ENCODE peak calls at places on chromosomes 12 and 14, in four cellular contexts. D is SK-N-SH, Y is hepatocyte, U is aorta. N is an unnamed sample.

GRCh38 chr14:33527023-33527634 is 423.7 kb downstream of the EGLN3 start:
- DNase-seq in U (no peak), Y (no peak), D (no peak), N (no peak)

GRCh38 chr12:96263449-96263902 is 69.3 kb downstream of the ELK3 start:
- DNase-seq in Y (peak; percentile 45), U (no peak), D (no peak), N (no peak)

GRCh38 chr12:1491983-1492697 is 102.2 kb downstream of the FBXL14 start:
- DNase-seq in Y (no peak), D (no peak), U (no peak), N (no peak)

GRCh38 chr12:11702959-11703358 is 53.5 kb downstream of the ETV6 start:
- DNase-seq in Y (no peak), U (no peak), D (no peak), N (no peak)

GRCh38 chr14:93674343-93674742 is 113.9 kb downstream of the PRIMA1 start:
- DNase-seq in U (no peak), D (no peak), Y (no peak), N (no peak)

GRCh38 chr12:50242751-50243191 is 40.5 kb downstream of the LIMA1 start:
- DNase-seq in U (no peak), Y (no peak), D (no peak), N (no peak)

GRCh38 chr12:122064780-122065588 is 13.6 kb upstream of the MLXIP start:
- DNase-seq in D (peak; percentile 55), Y (peak; percentile 64), U (peak; percentile 64), N (no peak)

GRCh38 chr12:104684884-104685283 is 228.1 kb downstream of the CHST11 start:
- DNase-seq in Y (no peak), U (no peak), D (no peak), N (no peak)

GRCh38 chr12:49929581-49929980 is 21.0 kb upstream of the AQP2 start:
- DNase-seq in Y (no peak), U (no peak), D (no peak), N (no peak)

GRCh38 chr12:62331306-62331705 is 71.1 kb downstream of the USP15 start:
- DNase-seq in Y (no peak), U (no peak), D (no peak), N (no peak)

GRCh38 chr12:121814429-121815119 is 10.8 kb downstream of the SETD1B start:
- DNase-seq in D (no peak), U (peak; percentile 44), Y (no peak), N (no peak)

GRCh38 chr14:68695326-68695768 is 97.5 kb downstream of the ZFP36L1 start:
- DNase-seq in Y (no peak), D (no peak), U (peak; percentile 71), N (no peak)

GRCh38 chr14:71551291-71551955 is 380.8 kb upstream of the RGS6 start:
- DNase-seq in Y (peak; percentile 43), U (no peak), D (no peak), N (no peak)

GRCh38 chr12:34399631-34400422 is 377.5 kb downstream of the ALG10 start:
- DNase-seq in U (peak; percentile 28), Y (peak; percentile 1), D (peak; percentile 2), N (no peak)

GRCh38 chr14:21734457-21735074 is 60.9 kb upstream of the OR4E1 start:
- DNase-seq in D (peak; percentile 31), Y (peak; percentile 80), U (no peak), N (peak; percentile 83)

GRCh38 chr14:75711796-75712211 is 50.8 kb downstream of the TTLL5 start:
- DNase-seq in U (peak; percentile 84), Y (peak; percentile 87), D (no peak), N (no peak)

GRCh38 chr14:73771848-73772705 is 57.9 kb upstream of the PNMA1 start:
- DNase-seq in Y (peak; percentile 95), D (peak; percentile 79), U (peak; percentile 63), N (peak; percentile 40)

GRCh38 chr14:99899578-99900178 is 106.5 kb downstream of the EML1 start:
- DNase-seq in Y (peak; percentile 39), D (peak; percentile 28), U (no peak), N (no peak)

GRCh38 chr14:88625671-88626070 is 62.8 kb downstream of the ZC3H14 start:
- DNase-seq in D (no peak), Y (no peak), U (no peak), N (no peak)

GRCh38 chr14:55957950-55958349 is 160.3 kb upstream of the PELI2 start:
- DNase-seq in D (no peak), Y (no peak), U (no peak), N (no peak)

GRCh38 chr14:80544366-80544765 is 333.1 kb upstream of the DIO2 start:
- DNase-seq in Y (no peak), D (no peak), U (no peak), N (no peak)

GRCh38 chr12:54259194-54260011 is 20.5 kb downstream of the CBX5 start:
- DNase-seq in D (peak; percentile 90), Y (peak; percentile 95), U (peak; percentile 85), N (peak; percentile 53)

GRCh38 chr12:121026274-121027045 is 10.2 kb upstream of the C12orf43 start:
- DNase-seq in Y (peak; percentile 59), U (no peak), D (peak; percentile 47), N (no peak)

GRCh38 chr14:68403794-68404522 is 388.9 kb downstream of the ZFP36L1 start:
- DNase-seq in U (no peak), D (no peak), Y (no peak), N (no peak)

GRCh38 chr12:43578782-43579181 is 26.8 kb upstream of the ADAMTS20 start:
- DNase-seq in Y (peak; percentile 7), D (no peak), U (no peak), N (no peak)

GRCh38 chr12:44589697-44590096 is 286.4 kb downstream of the NELL2 start:
- DNase-seq in Y (no peak), D (no peak), U (no peak), N (no peak)

GRCh38 chr14:45491914-45492313 is 238.9 kb upstream of the MIS18BP1 start:
- DNase-seq in U (no peak), D (no peak), Y (peak; percentile 10), N (no peak)

GRCh38 chr12:122206976-122207375 is 3.5 kb downstream of the B3GNT4 start:
- DNase-seq in Y (no peak), U (no peak), D (no peak), N (no peak)

GRCh38 chr14:40368314-40368713 is 936.1 kb upstream of the FBXO33 start:
- DNase-seq in Y (no peak), D (no peak), U (no peak), N (no peak)

GRCh38 chr12:123270380-123271181 is 1.1 kb downstream of the CDK2AP1 start:
- DNase-seq in U (peak; percentile 59), D (peak; percentile 57), Y (peak; percentile 39), N (no peak)

GRCh38 chr12:67067453-67068203 is 201.5 kb upstream of the CAND1 start:
- DNase-seq in Y (no peak), U (no peak), D (peak; percentile 1), N (no peak)

GRCh38 chr14:85675957-85676356 is 146.0 kb downstream of the FLRT2 start:
- DNase-seq in D (no peak), U (no peak), Y (no peak), N (no peak)

GRCh38 chr12:70785896-70786295 is 134.6 kb downstream of the PTPRR start:
- DNase-seq in Y (no peak), D (no peak), U (no peak), N (no peak)

GRCh38 chr14:55705651-55706340 is 125.8 kb downstream of the KTN1 start:
- DNase-seq in D (no peak), U (no peak), Y (peak; percentile 71), N (no peak)

GRCh38 chr12:29238822-29239291 is 89.8 kb downstream of the FAR2 start:
- DNase-seq in Y (peak; percentile 20), D (no peak), U (no peak), N (no peak)

GRCh38 chr12:85575115-85576096 is 260.8 kb downstream of the RASSF9 start:
- DNase-seq in Y (peak; percentile 68), U (peak; percentile 39), D (peak; percentile 46), N (peak; percentile 7)

GRCh38 chr12:11987906-11988305 is 82.8 kb upstream of the BCL2L14 start:
- DNase-seq in U (no peak), D (no peak), Y (no peak), N (no peak)

DNA sequence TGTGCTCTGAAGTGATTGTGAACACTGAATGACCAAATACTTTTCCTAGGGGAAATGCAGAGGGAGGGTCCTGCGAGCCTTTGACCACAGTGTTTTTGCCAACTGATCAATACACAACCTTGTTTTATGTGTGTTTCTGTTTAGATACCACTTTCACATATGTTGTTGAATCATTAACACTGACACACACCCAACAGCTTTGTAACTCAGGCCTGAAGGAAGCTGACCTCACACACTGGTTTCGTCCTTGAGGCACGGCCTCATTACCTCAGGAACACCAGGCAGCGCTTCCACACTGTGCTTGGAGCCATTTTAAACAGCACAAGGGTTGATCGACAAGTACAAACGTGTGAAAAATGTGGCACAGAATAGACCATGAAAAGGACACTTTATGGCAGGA is 60.0 kb downstream of the PPFIBP1 start:
- DNase-seq in D (no peak), U (no peak), Y (no peak), N (no peak)
- H3K4me1 ChIP-seq in D (no peaks in the 10 kb centered on the region), U (peaks cover 6% of the 10 kb centered on the region), Y (no peaks in the 10 kb centered on the region), N (no peaks in the 10 kb centered on the region)

GRCh38 chr14:50351016-50351415 is 38.9 kb downstream of the DMAC2L start:
- DNase-seq in U (no peak), Y (no peak), D (no peak), N (no peak)
- H3K4me1 ChIP-seq in U (no peaks in the 10 kb centered on the region), Y (peaks cover 13% of the 10 kb centered on the region), D (no peaks in the 10 kb centered on the region), N (no peaks in the 10 kb centered on the region)

DNA sequence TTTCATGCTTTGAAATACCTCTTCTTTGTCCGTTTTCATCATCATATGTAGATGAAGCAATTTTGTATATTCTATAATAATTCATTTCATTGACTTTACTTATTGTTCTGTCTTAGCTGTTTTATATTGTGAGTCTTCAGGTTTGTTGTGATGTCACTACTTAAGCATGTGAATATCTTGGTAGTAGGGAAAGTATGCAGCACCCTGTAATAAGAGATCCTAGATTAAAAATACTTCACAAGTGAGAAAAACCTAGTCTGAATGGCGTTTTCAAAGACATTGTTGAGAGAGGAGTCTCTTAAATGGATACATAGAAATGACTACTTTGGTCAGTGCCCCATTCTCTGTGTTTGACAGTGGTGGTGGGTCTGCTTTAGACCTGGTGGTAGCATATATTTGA is 61.4 kb downstream of the SLC16A7 start:
- DNase-seq in D (no peak), U (no peak), Y (no peak), N (no peak)
- H3K4me1 ChIP-seq in D (no peaks in the 10 kb centered on the region), U (peaks cover 3% of the 10 kb centered on the region), Y (no peaks in the 10 kb centered on the region), N (no peaks in the 10 kb centered on the region)

GRCh38 chr12:68746572-68747180 is 700 bp downstream of the SLC35E3 start:
- DNase-seq in U (peak; percentile 76), Y (peak; percentile 83), D (peak; percentile 68), N (peak; percentile 22)

GRCh38 chr12:68749443-68749842 is 3.5 kb downstream of the SLC35E3 start:
- DNase-seq in Y (no peak), D (no peak), U (no peak), N (no peak)

GRCh38 chr12:68745904-68746571 is at the start of gene SLC35E3:
- DNase-seq in Y (peak; percentile 97), U (peak; percentile 97), D (peak; percentile 96), N (peak; percentile 88)

GRCh38 chr12:68743416-68743815 is 2.6 kb upstream of the SLC35E3 start:
- DNase-seq in D (no peak), U (no peak), Y (no peak), N (no peak)

DNA sequence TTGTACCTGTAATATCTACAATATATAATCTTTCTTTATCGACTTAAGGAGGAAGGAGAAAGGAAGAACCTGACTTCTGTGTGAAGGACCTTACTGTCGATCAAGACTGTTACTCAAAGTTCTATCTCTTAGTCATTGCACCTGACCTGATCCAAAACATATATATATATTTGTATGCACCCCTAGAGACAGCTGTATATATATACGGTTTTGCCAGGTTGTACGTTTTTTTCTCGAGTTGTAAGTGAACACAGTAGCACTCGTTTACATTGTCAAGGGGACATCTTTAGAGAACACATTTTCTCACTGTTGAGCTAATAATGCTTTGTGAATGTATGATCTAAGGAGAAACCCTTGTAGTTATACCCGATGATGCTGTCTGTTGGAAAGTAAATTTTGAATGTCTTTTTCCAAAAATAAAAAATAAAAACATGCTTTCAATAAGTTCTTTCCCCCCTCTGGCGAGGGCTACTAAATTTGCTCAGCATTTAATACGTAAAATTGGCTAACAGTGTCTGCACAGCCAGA is 536 bp upstream of the SLC35E3 start:
- DNase-seq in U (no peak), Y (no peak), D (no peak), N (no peak)
- H3K4me1 ChIP-seq in U (no peaks in the 10 kb centered on the region), Y (peaks cover 8% of the 10 kb centered on the region), D (peaks cover 6% of the 10 kb centered on the region), N (peaks cover 38% of the 10 kb centered on the region)

N was measured in CD4-positive, CD25-positive, alpha-beta regulatory T cell.